ENCODE peak calls at places on chromosome 16, in five cellular contexts. C is smooth muscle cell of the brain vasculature; Z is AG10803; P is 8988T; O is stimulated activated CD4-positive, alpha-beta T cell treated with anti-CD3 and anti-CD28 coated beads, Interleukin-4, amount 100 ng/mL, for 4 hours. G is an unnamed sample.

GRCh38 chr16:76676356-76676755 is 399.2 kb downstream of the CNTNAP4 start:
- DNase-seq in C (no peak), Z (no peak), P (no peak), O (no peak), G (no peak)

GRCh38 chr16:23557779-23558330 is 328 bp downstream of the UBFD1 start:
- DNase-seq in C (no peak), Z (peak), P (no peak), O (no peak), G (no peak)

GRCh38 chr16:74726056-74726455 is 25.4 kb upstream of the MLKL start:
- DNase-seq in C (no peak), Z (no peak), P (no peak), O (no peak), G (no peak)

GRCh38 chr16:73232555-73233422 is 184.9 kb upstream of the ZFHX3 start:
- DNase-seq in C (peak), Z (peak), P (peak), O (no peak), G (peak)

GRCh38 chr16:3874242-3874641 is 6.3 kb downstream of the CREBBP start:
- DNase-seq in C (no peak), Z (no peak), P (no peak), O (no peak), G (no peak)

GRCh38 chr16:73846292-73846849 is 450.2 kb upstream of the PSMD7 start:
- DNase-seq in C (no peak), Z (no peak), P (no peak), O (no peak), G (no peak)

GRCh38 chr16:52123842-52124241 is 423.1 kb downstream of the TOX3 start:
- DNase-seq in C (no peak), Z (no peak), P (no peak), O (no peak), G (no peak)

GRCh38 chr16:80058236-80058635 is 457.7 kb upstream of the MAF start:
- DNase-seq in C (no peak), Z (peak), P (no peak), O (no peak), G (no peak)

GRCh38 chr16:17230932-17231581 is 239.7 kb downstream of the XYLT1 start:
- DNase-seq in C (no peak), Z (no peak), P (no peak), O (no peak), G (no peak)

GRCh38 chr16:85426806-85427205 is 186.3 kb upstream of the GSE1 start:
- DNase-seq in C (no peak), Z (no peak), P (no peak), O (no peak), G (no peak)

GRCh38 chr16:51049276-51049675 is 101.8 kb downstream of the SALL1 start:
- DNase-seq in C (no peak), Z (no peak), P (no peak), O (no peak), G (no peak)

GRCh38 chr16:14307623-14308356 is 236.7 kb downstream of the MRTFB start:
- DNase-seq in C (no peak), Z (peak), P (no peak), O (no peak), G (no peak)

GRCh38 chr16:69396187-69397061 is 10.6 kb upstream of the TERF2 start:
- DNase-seq in C (peak), Z (peak), P (no peak), O (peak), G (peak)

GRCh38 chr16:84686702-84687298 is 13.0 kb upstream of the USP10 start:
- DNase-seq in C (no peak), Z (no peak), P (no peak), O (no peak), G (no peak)

GRCh38 chr16:74438492-74438979 is 17.3 kb upstream of the CLEC18B start:
- DNase-seq in C (no peak), Z (no peak), P (no peak), O (no peak), G (no peak)